ENCODE peak calls at places on chromosome 2, in six cellular contexts. One of them, this sample, is unnamed.
A peak's percentile ranks its signal among the peaks of the same experiment; 100 is the strongest.

GRCh38 chr2:114543106-114543806 is 100.8 kb downstream of the DPP10 start:
- DNase-seq in Peyer's patch: no peak
- DNase-seq in iPS DF 6.9: no peak
- DNase-seq in aorta: no peak
- DNase-seq in spleen: no peak
- DNase-seq in BE2C: no peak
- DNase-seq in this sample: no peak

GRCh38 chr2:128347701-128348504 is 29.2 kb upstream of the HS6ST1 start:
- DNase-seq in aorta: peak; percentile 86
- DNase-seq in iPS DF 6.9: no peak
- DNase-seq in spleen: peak; percentile 79
- DNase-seq in BE2C: peak; percentile 23
- DNase-seq in Peyer's patch: peak; percentile 11
- DNase-seq in this sample: no peak

GRCh38 chr2:61090386-61090921 is 24.8 kb downstream of the SANBR start:
- DNase-seq in Peyer's patch: no peak
- DNase-seq in spleen: no peak
- DNase-seq in aorta: no peak
- DNase-seq in iPS DF 6.9: no peak
- DNase-seq in BE2C: no peak
- DNase-seq in this sample: no peak

GRCh38 chr2:6906165-6906751 is 11.0 kb upstream of the RNF144A start:
- DNase-seq in Peyer's patch: no peak
- DNase-seq in BE2C: no peak
- DNase-seq in iPS DF 6.9: no peak
- DNase-seq in aorta: no peak
- DNase-seq in spleen: no peak
- DNase-seq in this sample: no peak

GRCh38 chr2:110829413-110830146 is 97.2 kb downstream of the ACOXL start:
- DNase-seq in iPS DF 6.9: no peak
- DNase-seq in BE2C: no peak
- DNase-seq in aorta: no peak
- DNase-seq in spleen: no peak
- DNase-seq in Peyer's patch: no peak
- DNase-seq in this sample: no peak

GRCh38 chr2:73859721-73860586 is 31.2 kb downstream of the STAMBP start:
- DNase-seq in aorta: no peak
- DNase-seq in spleen: no peak
- DNase-seq in Peyer's patch: no peak
- DNase-seq in BE2C: no peak
- DNase-seq in iPS DF 6.9: no peak
- DNase-seq in this sample: no peak

GRCh38 chr2:205017381-205017780 is 472.1 kb downstream of the PARD3B start:
- DNase-seq in aorta: no peak
- DNase-seq in spleen: no peak
- DNase-seq in Peyer's patch: no peak
- DNase-seq in BE2C: no peak
- DNase-seq in iPS DF 6.9: no peak
- DNase-seq in this sample: no peak

GRCh38 chr2:105143094-105143466 is 98.5 kb upstream of the GPR45 start:
- DNase-seq in BE2C: no peak
- DNase-seq in iPS DF 6.9: no peak
- DNase-seq in Peyer's patch: no peak
- DNase-seq in aorta: no peak
- DNase-seq in spleen: no peak
- DNase-seq in this sample: no peak

GRCh38 chr2:220937231-220937630 is 634.9 kb downstream of the EPHA4 start:
- DNase-seq in iPS DF 6.9: no peak
- DNase-seq in BE2C: no peak
- DNase-seq in Peyer's patch: no peak
- DNase-seq in spleen: no peak
- DNase-seq in aorta: no peak
- DNase-seq in this sample: no peak

GRCh38 chr2:223909048-223909741 is 35.9 kb downstream of the WDFY1 start:
- DNase-seq in aorta: no peak
- DNase-seq in BE2C: no peak
- DNase-seq in spleen: no peak
- DNase-seq in Peyer's patch: no peak
- DNase-seq in iPS DF 6.9: no peak
- DNase-seq in this sample: no peak

GRCh38 chr2:215826838-215827441 is 186.4 kb downstream of the MREG start:
- DNase-seq in Peyer's patch: no peak
- DNase-seq in BE2C: no peak
- DNase-seq in aorta: no peak
- DNase-seq in iPS DF 6.9: no peak
- DNase-seq in spleen: no peak
- DNase-seq in this sample: no peak

GRCh38 chr2:241038374-241039180 is 40.2 kb downstream of the SNED1 start:
- DNase-seq in iPS DF 6.9: no peak
- DNase-seq in spleen: no peak
- DNase-seq in Peyer's patch: no peak
- DNase-seq in aorta: no peak
- DNase-seq in BE2C: no peak
- DNase-seq in this sample: no peak

GRCh38 chr2:184047536-184047935 is 550.8 kb upstream of the ZNF804A start:
- DNase-seq in iPS DF 6.9: no peak
- DNase-seq in Peyer's patch: no peak
- DNase-seq in spleen: no peak
- DNase-seq in aorta: no peak
- DNase-seq in BE2C: no peak
- DNase-seq in this sample: no peak

GRCh38 chr2:239630618-239631286 is 229.9 kb upstream of the HDAC4 start:
- DNase-seq in iPS DF 6.9: no peak
- DNase-seq in Peyer's patch: no peak
- DNase-seq in aorta: no peak
- DNase-seq in spleen: no peak
- DNase-seq in BE2C: no peak
- DNase-seq in this sample: no peak
- H3K27me3 ChIP-seq in iPS DF 6.9: no peaks in the 10 kb centered on the region
- H3K27me3 ChIP-seq in Peyer's patch: no peaks in the 10 kb centered on the region
- H3K27me3 ChIP-seq in aorta: no peaks in the 10 kb centered on the region
- H3K27me3 ChIP-seq in spleen: no peaks in the 10 kb centered on the region
- H3K27me3 ChIP-seq in BE2C: no peaks in the 10 kb centered on the region
- H3K27me3 ChIP-seq in this sample: no peaks in the 10 kb centered on the region

GRCh38 chr2:102355526-102356380 is at the start of gene IL18R1:
- DNase-seq in iPS DF 6.9: peak; percentile 29
- DNase-seq in BE2C: peak; percentile 70
- DNase-seq in spleen: peak; percentile 96
- DNase-seq in Peyer's patch: peak; percentile 71
- DNase-seq in aorta: peak; percentile 93
- DNase-seq in this sample: no peak

GRCh38 chr2:102358496-102358895 is 2.9 kb downstream of the IL18R1 start:
- DNase-seq in BE2C: no peak
- DNase-seq in spleen: no peak
- DNase-seq in iPS DF 6.9: no peak
- DNase-seq in aorta: no peak
- DNase-seq in Peyer's patch: no peak
- DNase-seq in this sample: no peak

GRCh38 chr2:102356381-102356712 is 751 bp downstream of the IL18R1 start:
- DNase-seq in spleen: peak; percentile 86
- DNase-seq in Peyer's patch: no peak
- DNase-seq in aorta: no peak
- DNase-seq in iPS DF 6.9: no peak
- DNase-seq in BE2C: no peak
- DNase-seq in this sample: no peak

GRCh38 chr2:102357975-102358374 is 2.4 kb downstream of the IL18R1 start:
- DNase-seq in Peyer's patch: no peak
- DNase-seq in iPS DF 6.9: no peak
- DNase-seq in BE2C: no peak
- DNase-seq in spleen: no peak
- DNase-seq in aorta: no peak
- DNase-seq in this sample: no peak

DNA sequence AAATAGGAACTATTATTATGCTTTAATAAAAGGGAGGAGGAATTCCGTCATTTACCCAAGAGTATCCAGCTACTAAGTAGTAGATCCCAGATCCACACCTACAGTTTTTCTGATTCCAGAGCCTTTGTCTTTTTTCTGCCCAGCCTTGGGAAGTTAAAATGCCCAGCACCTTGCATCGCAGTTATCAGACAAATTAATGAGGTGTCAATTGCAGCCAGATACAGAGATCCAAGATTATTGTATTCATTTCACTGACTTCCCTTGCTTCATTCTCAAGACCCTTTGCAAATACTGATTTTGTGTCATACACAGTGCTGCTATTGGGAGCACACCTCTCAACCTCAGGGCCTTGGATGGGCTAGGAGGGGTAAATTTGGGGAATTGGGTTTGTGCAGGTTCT is 1.1 kb downstream of the IL18R1 start:
- DNase-seq in spleen: no peak
- DNase-seq in BE2C: no peak
- DNase-seq in aorta: no peak
- DNase-seq in Peyer's patch: no peak
- DNase-seq in iPS DF 6.9: no peak
- DNase-seq in this sample: no peak
- H3K4me3 ChIP-seq in spleen: peak overlapping the region; percentile 65
- H3K4me3 ChIP-seq in BE2C: no peak overlapping the region
- H3K4me3 ChIP-seq in aorta: no peak overlapping the region
- H3K4me3 ChIP-seq in Peyer's patch: peak overlapping the region; percentile 84
- H3K4me3 ChIP-seq in iPS DF 6.9: no peak overlapping the region
- H3K4me3 ChIP-seq in this sample: peak overlapping the region; percentile 63

GRCh38 chr2:190841707-190842505 is 38.7 kb upstream of the GLS start:
- DNase-seq in BE2C: no peak
- DNase-seq in spleen: no peak
- DNase-seq in Peyer's patch: no peak
- DNase-seq in aorta: no peak
- DNase-seq in iPS DF 6.9: no peak
- DNase-seq in this sample: no peak
- H3K27me3 ChIP-seq in BE2C: no peaks in the 10 kb centered on the region
- H3K27me3 ChIP-seq in spleen: no peaks in the 10 kb centered on the region
- H3K27me3 ChIP-seq in Peyer's patch: no peaks in the 10 kb centered on the region
- H3K27me3 ChIP-seq in aorta: no peaks in the 10 kb centered on the region
- H3K27me3 ChIP-seq in iPS DF 6.9: no peaks in the 10 kb centered on the region
- H3K27me3 ChIP-seq in this sample: no peaks in the 10 kb centered on the region

GRCh38 chr2:195531754-195532153 is 125.3 kb upstream of the SLC39A10 start:
- DNase-seq in Peyer's patch: no peak
- DNase-seq in BE2C: peak; percentile 39
- DNase-seq in aorta: no peak
- DNase-seq in spleen: no peak
- DNase-seq in iPS DF 6.9: no peak
- DNase-seq in this sample: no peak
- H3K4me3 ChIP-seq in Peyer's patch: no peak overlapping the region
- H3K4me3 ChIP-seq in BE2C: no peak overlapping the region
- H3K4me3 ChIP-seq in aorta: no peak overlapping the region
- H3K4me3 ChIP-seq in spleen: no peak overlapping the region
- H3K4me3 ChIP-seq in iPS DF 6.9: no peak overlapping the region
- H3K4me3 ChIP-seq in this sample: no peak overlapping the region

GRCh38 chr2:222180619-222181018 is 118.2 kb downstream of the PAX3 start:
- DNase-seq in aorta: no peak
- DNase-seq in BE2C: no peak
- DNase-seq in Peyer's patch: no peak
- DNase-seq in spleen: no peak
- DNase-seq in iPS DF 6.9: no peak
- DNase-seq in this sample: no peak
- H3K27me3 ChIP-seq in aorta: peaks cover 1% of the 10 kb centered on the region
- H3K27me3 ChIP-seq in BE2C: peaks cover 23% of the 10 kb centered on the region
- H3K27me3 ChIP-seq in Peyer's patch: no peaks in the 10 kb centered on the region
- H3K27me3 ChIP-seq in spleen: no peaks in the 10 kb centered on the region
- H3K27me3 ChIP-seq in iPS DF 6.9: no peaks in the 10 kb centered on the region
- H3K27me3 ChIP-seq in this sample: no peaks in the 10 kb centered on the region

DNA sequence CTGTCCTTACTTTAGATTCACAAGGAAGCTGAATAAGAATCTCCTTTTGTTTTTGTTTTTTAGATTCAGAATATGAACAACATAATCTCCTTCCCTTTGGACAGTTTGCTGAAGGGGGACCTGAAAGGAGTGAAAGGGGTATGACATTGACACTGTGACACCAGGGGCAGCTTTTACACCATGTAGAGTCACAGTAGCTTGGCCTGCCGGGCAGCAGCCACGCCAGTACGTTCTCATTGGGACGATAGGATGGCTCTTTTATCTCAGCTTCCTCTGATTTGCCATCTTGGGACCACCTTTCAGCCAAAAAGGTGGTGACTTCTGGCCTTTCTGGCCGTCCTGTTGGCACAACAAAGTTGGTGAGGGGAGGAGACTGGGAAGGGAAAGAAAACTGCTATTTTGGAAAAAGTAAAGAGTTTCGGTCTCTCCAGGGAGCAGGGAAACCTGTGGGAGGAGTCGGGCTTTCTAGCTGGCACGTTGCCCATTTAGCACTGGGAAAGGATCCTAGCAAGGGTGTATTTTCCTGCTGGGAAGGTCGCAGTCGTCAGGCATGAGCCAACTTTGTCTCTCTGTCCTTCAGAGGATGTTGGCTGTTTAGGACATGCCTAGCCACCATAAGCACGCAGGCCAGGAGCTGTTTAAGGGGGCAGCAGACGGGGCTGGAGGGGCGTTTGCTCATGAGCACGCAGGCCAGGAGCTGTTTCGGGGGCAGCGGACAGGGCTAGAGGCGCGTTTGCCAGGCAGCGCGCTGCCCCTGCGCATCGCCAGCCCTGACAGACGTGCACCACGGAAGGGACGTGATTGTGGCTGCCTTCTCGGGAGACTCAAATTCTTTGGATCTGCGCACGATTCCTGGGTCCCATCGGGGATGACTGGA is 104.6 kb downstream of the ITGB1BP1 start:
- DNase-seq in spleen: no peak
- DNase-seq in aorta: peak; percentile 84
- DNase-seq in Peyer's patch: no peak
- DNase-seq in BE2C: peak; percentile 67
- DNase-seq in iPS DF 6.9: no peak
- DNase-seq in this sample: no peak
- H3K4me3 ChIP-seq in spleen: no peak overlapping the region
- H3K4me3 ChIP-seq in aorta: no peak overlapping the region
- H3K4me3 ChIP-seq in Peyer's patch: no peak overlapping the region
- H3K4me3 ChIP-seq in BE2C: peak overlapping the region; percentile 10
- H3K4me3 ChIP-seq in iPS DF 6.9: no peak overlapping the region
- H3K4me3 ChIP-seq in this sample: no peak overlapping the region

DNA sequence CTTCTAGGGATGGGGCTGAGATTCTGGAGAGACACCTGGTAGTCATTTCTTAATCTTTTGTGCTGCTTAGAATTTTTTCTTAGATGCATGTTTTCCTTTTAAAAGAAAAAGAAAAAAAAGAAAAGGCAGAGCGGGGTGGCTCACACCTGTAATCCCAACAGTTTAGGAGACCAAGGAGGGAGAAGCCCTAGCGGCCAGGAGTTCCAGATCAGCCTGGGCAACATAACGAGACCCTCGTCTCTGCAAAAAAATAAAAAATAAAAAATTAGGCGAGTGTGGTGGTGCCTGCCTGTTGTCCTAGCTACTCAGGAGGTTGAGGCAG is 46.0 kb upstream of the ATP6V1B1 start:
- DNase-seq in iPS DF 6.9: no peak
- DNase-seq in spleen: no peak
- DNase-seq in Peyer's patch: no peak
- DNase-seq in BE2C: no peak
- DNase-seq in aorta: no peak
- DNase-seq in this sample: no peak
- H3K27me3 ChIP-seq in iPS DF 6.9: peaks cover 92% of the 10 kb centered on the region
- H3K27me3 ChIP-seq in spleen: peaks cover 22% of the 10 kb centered on the region
- H3K27me3 ChIP-seq in Peyer's patch: no peaks in the 10 kb centered on the region
- H3K27me3 ChIP-seq in BE2C: no peaks in the 10 kb centered on the region
- H3K27me3 ChIP-seq in aorta: peaks cover 2% of the 10 kb centered on the region
- H3K27me3 ChIP-seq in this sample: peaks cover 16% of the 10 kb centered on the region

GRCh38 chr2:43676322-43677050 is at the start of gene C1GALT1C1L:
- DNase-seq in iPS DF 6.9: no peak
- DNase-seq in aorta: peak; percentile 89
- DNase-seq in BE2C: peak; percentile 76
- DNase-seq in Peyer's patch: no peak
- DNase-seq in spleen: no peak
- DNase-seq in this sample: no peak
- H3K4me3 ChIP-seq in iPS DF 6.9: no peak within 1 kb of the TSS
- H3K4me3 ChIP-seq in aorta: peak within 1 kb of the TSS; percentile 79
- H3K4me3 ChIP-seq in BE2C: peak within 1 kb of the TSS; percentile 90
- H3K4me3 ChIP-seq in Peyer's patch: peak within 1 kb of the TSS; percentile 20
- H3K4me3 ChIP-seq in spleen: peak within 1 kb of the TSS; percentile 44
- H3K4me3 ChIP-seq in this sample: peak within 1 kb of the TSS; percentile 44

This sample was measured in vagina.